ENCODE peak calls at places on chromosomes 11 and 22, in eight cellular contexts. One of them, this sample, is unnamed.
A peak's percentile ranks its signal among the peaks of the same experiment; 100 is the strongest.

GRCh38 chr11:45847908-45848316 is 637 bp downstream of the CRY2 start:
- DNase-seq in NB4: peak; percentile 75
- DNase-seq in Ammon's horn: peak; percentile 50
- DNase-seq in tibial artery: peak; percentile 58
- DNase-seq in stimulated activated naive CD8-positive, alpha-beta T cell treated with anti-CD3 and anti-CD28 coated beads, Interleukin-15, Interleukin-2, amounts not matched to agents 100 U/mL and 50 U/mL, for 24 hours: peak; percentile 45
- DNase-seq in GM23248: peak; percentile 82
- DNase-seq in osteocyte: no peak
- DNase-seq in testis: peak; percentile 71
- DNase-seq in this sample: peak; percentile 66

GRCh38 chr22:25839755-25840154 is 97.8 kb downstream of the MYO18B start:
- DNase-seq in GM23248: no peak
- DNase-seq in stimulated activated naive CD8-positive, alpha-beta T cell treated with anti-CD3 and anti-CD28 coated beads, Interleukin-15, Interleukin-2, amounts not matched to agents 100 U/mL and 50 U/mL, for 24 hours: no peak
- DNase-seq in testis: no peak
- DNase-seq in Ammon's horn: no peak
- DNase-seq in NB4: no peak
- DNase-seq in tibial artery: no peak
- DNase-seq in osteocyte: peak; percentile 56
- DNase-seq in this sample: no peak

GRCh38 chr11:57379732-57380131 is 1.2 kb downstream of the PRG3 start:
- DNase-seq in osteocyte: no peak
- DNase-seq in stimulated activated naive CD8-positive, alpha-beta T cell treated with anti-CD3 and anti-CD28 coated beads, Interleukin-15, Interleukin-2, amounts not matched to agents 100 U/mL and 50 U/mL, for 24 hours: no peak
- DNase-seq in tibial artery: no peak
- DNase-seq in Ammon's horn: no peak
- DNase-seq in testis: peak; percentile 30
- DNase-seq in NB4: peak; percentile 33
- DNase-seq in GM23248: peak; percentile 53
- DNase-seq in this sample: no peak

GRCh38 chr22:49366437-49366836 is 461.2 kb downstream of the BRD1 start:
- DNase-seq in stimulated activated naive CD8-positive, alpha-beta T cell treated with anti-CD3 and anti-CD28 coated beads, Interleukin-15, Interleukin-2, amounts not matched to agents 100 U/mL and 50 U/mL, for 24 hours: no peak
- DNase-seq in NB4: no peak
- DNase-seq in osteocyte: peak; percentile 62
- DNase-seq in Ammon's horn: no peak
- DNase-seq in GM23248: no peak
- DNase-seq in tibial artery: no peak
- DNase-seq in testis: no peak
- DNase-seq in this sample: no peak

GRCh38 chr22:42937164-42937854 is 77.6 kb downstream of the PACSIN2 start:
- DNase-seq in NB4: peak; percentile 86
- DNase-seq in osteocyte: no peak
- DNase-seq in stimulated activated naive CD8-positive, alpha-beta T cell treated with anti-CD3 and anti-CD28 coated beads, Interleukin-15, Interleukin-2, amounts not matched to agents 100 U/mL and 50 U/mL, for 24 hours: peak; percentile 46
- DNase-seq in tibial artery: peak; percentile 76
- DNase-seq in testis: no peak
- DNase-seq in Ammon's horn: peak; percentile 47
- DNase-seq in GM23248: peak; percentile 95
- DNase-seq in this sample: no peak

GRCh38 chr11:103091024-103091423 is 936 bp downstream of the DCUN1D5 start:
- DNase-seq in NB4: peak; percentile 59
- DNase-seq in stimulated activated naive CD8-positive, alpha-beta T cell treated with anti-CD3 and anti-CD28 coated beads, Interleukin-15, Interleukin-2, amounts not matched to agents 100 U/mL and 50 U/mL, for 24 hours: no peak
- DNase-seq in testis: no peak
- DNase-seq in tibial artery: no peak
- DNase-seq in Ammon's horn: no peak
- DNase-seq in GM23248: peak; percentile 54
- DNase-seq in osteocyte: no peak
- DNase-seq in this sample: no peak

GRCh38 chr11:5043385-5043784 is 2.9 kb upstream of the OR52J3 start:
- DNase-seq in GM23248: peak; percentile 48
- DNase-seq in Ammon's horn: no peak
- DNase-seq in testis: no peak
- DNase-seq in osteocyte: no peak
- DNase-seq in stimulated activated naive CD8-positive, alpha-beta T cell treated with anti-CD3 and anti-CD28 coated beads, Interleukin-15, Interleukin-2, amounts not matched to agents 100 U/mL and 50 U/mL, for 24 hours: no peak
- DNase-seq in tibial artery: no peak
- DNase-seq in NB4: peak; percentile 30
- DNase-seq in this sample: no peak

GRCh38 chr11:61201476-61201875 is 1.8 kb upstream of the PGA3 start:
- DNase-seq in osteocyte: no peak
- DNase-seq in tibial artery: no peak
- DNase-seq in NB4: no peak
- DNase-seq in testis: no peak
- DNase-seq in GM23248: no peak
- DNase-seq in Ammon's horn: no peak
- DNase-seq in stimulated activated naive CD8-positive, alpha-beta T cell treated with anti-CD3 and anti-CD28 coated beads, Interleukin-15, Interleukin-2, amounts not matched to agents 100 U/mL and 50 U/mL, for 24 hours: no peak
- DNase-seq in this sample: no peak

GRCh38 chr11:34926831-34927132 is 10.4 kb downstream of the PDHX start:
- DNase-seq in Ammon's horn: no peak
- DNase-seq in GM23248: peak; percentile 75
- DNase-seq in NB4: no peak
- DNase-seq in testis: no peak
- DNase-seq in osteocyte: no peak
- DNase-seq in stimulated activated naive CD8-positive, alpha-beta T cell treated with anti-CD3 and anti-CD28 coated beads, Interleukin-15, Interleukin-2, amounts not matched to agents 100 U/mL and 50 U/mL, for 24 hours: no peak
- DNase-seq in tibial artery: no peak
- DNase-seq in this sample: no peak

GRCh38 chr22:32058656-32059280 is 15.7 kb downstream of the SLC5A1 start:
- DNase-seq in NB4: no peak
- DNase-seq in GM23248: peak; percentile 14
- DNase-seq in testis: no peak
- DNase-seq in osteocyte: no peak
- DNase-seq in tibial artery: no peak
- DNase-seq in stimulated activated naive CD8-positive, alpha-beta T cell treated with anti-CD3 and anti-CD28 coated beads, Interleukin-15, Interleukin-2, amounts not matched to agents 100 U/mL and 50 U/mL, for 24 hours: no peak
- DNase-seq in Ammon's horn: no peak
- DNase-seq in this sample: no peak

GRCh38 chr11:1542267-1542666 is 29.8 kb downstream of the DUSP8 start:
- DNase-seq in tibial artery: no peak
- DNase-seq in GM23248: no peak
- DNase-seq in testis: no peak
- DNase-seq in NB4: no peak
- DNase-seq in Ammon's horn: no peak
- DNase-seq in stimulated activated naive CD8-positive, alpha-beta T cell treated with anti-CD3 and anti-CD28 coated beads, Interleukin-15, Interleukin-2, amounts not matched to agents 100 U/mL and 50 U/mL, for 24 hours: no peak
- DNase-seq in osteocyte: no peak
- DNase-seq in this sample: no peak

GRCh38 chr22:47196493-47196849 is 434.0 kb downstream of the TBC1D22A start:
- DNase-seq in Ammon's horn: no peak
- DNase-seq in GM23248: no peak
- DNase-seq in NB4: no peak
- DNase-seq in osteocyte: no peak
- DNase-seq in stimulated activated naive CD8-positive, alpha-beta T cell treated with anti-CD3 and anti-CD28 coated beads, Interleukin-15, Interleukin-2, amounts not matched to agents 100 U/mL and 50 U/mL, for 24 hours: no peak
- DNase-seq in tibial artery: no peak
- DNase-seq in testis: no peak
- DNase-seq in this sample: no peak

GRCh38 chr11:64744544-64745218 is 739 bp upstream of the RASGRP2 start:
- DNase-seq in osteocyte: no peak
- DNase-seq in tibial artery: no peak
- DNase-seq in NB4: peak; percentile 73
- DNase-seq in Ammon's horn: no peak
- DNase-seq in GM23248: no peak
- DNase-seq in stimulated activated naive CD8-positive, alpha-beta T cell treated with anti-CD3 and anti-CD28 coated beads, Interleukin-15, Interleukin-2, amounts not matched to agents 100 U/mL and 50 U/mL, for 24 hours: peak; percentile 39
- DNase-seq in testis: no peak
- DNase-seq in this sample: peak; percentile 65

GRCh38 chr11:46345881-46346484 is 1.3 kb upstream of the DGKZ start:
- DNase-seq in osteocyte: no peak
- DNase-seq in stimulated activated naive CD8-positive, alpha-beta T cell treated with anti-CD3 and anti-CD28 coated beads, Interleukin-15, Interleukin-2, amounts not matched to agents 100 U/mL and 50 U/mL, for 24 hours: peak; percentile 49
- DNase-seq in Ammon's horn: no peak
- DNase-seq in tibial artery: no peak
- DNase-seq in GM23248: no peak
- DNase-seq in NB4: peak; percentile 71
- DNase-seq in testis: no peak
- DNase-seq in this sample: no peak

GRCh38 chr22:21932347-21932746 is 20.3 kb downstream of the PPM1F start:
- DNase-seq in Ammon's horn: no peak
- DNase-seq in tibial artery: no peak
- DNase-seq in osteocyte: no peak
- DNase-seq in stimulated activated naive CD8-positive, alpha-beta T cell treated with anti-CD3 and anti-CD28 coated beads, Interleukin-15, Interleukin-2, amounts not matched to agents 100 U/mL and 50 U/mL, for 24 hours: no peak
- DNase-seq in NB4: no peak
- DNase-seq in testis: no peak
- DNase-seq in GM23248: no peak
- DNase-seq in this sample: no peak

GRCh38 chr22:36727110-36727509 is 23.6 kb upstream of the CACNG2 start:
- DNase-seq in GM23248: no peak
- DNase-seq in Ammon's horn: no peak
- DNase-seq in NB4: no peak
- DNase-seq in tibial artery: no peak
- DNase-seq in osteocyte: peak; percentile 54
- DNase-seq in testis: peak; percentile 8
- DNase-seq in stimulated activated naive CD8-positive, alpha-beta T cell treated with anti-CD3 and anti-CD28 coated beads, Interleukin-15, Interleukin-2, amounts not matched to agents 100 U/mL and 50 U/mL, for 24 hours: no peak
- DNase-seq in this sample: no peak

GRCh38 chr11:126197277-126197939 is 14.0 kb downstream of the RPUSD4 start:
- DNase-seq in testis: no peak
- DNase-seq in NB4: no peak
- DNase-seq in GM23248: peak; percentile 8
- DNase-seq in Ammon's horn: no peak
- DNase-seq in tibial artery: no peak
- DNase-seq in osteocyte: peak; percentile 51
- DNase-seq in stimulated activated naive CD8-positive, alpha-beta T cell treated with anti-CD3 and anti-CD28 coated beads, Interleukin-15, Interleukin-2, amounts not matched to agents 100 U/mL and 50 U/mL, for 24 hours: no peak
- DNase-seq in this sample: peak; percentile 80

This sample was measured in psoas muscle.